ENCODE peak calls at places on chromosomes 2 and 18, in seven cellular contexts. C is uterus; W is epithelial cell of esophagus; R is HT1080; K is stimulated activated CD8-positive, alpha-beta memory T cell treated with anti-CD3 and anti-CD28 coated beads, Interleukin-7, amount 100 ng/mL, for 24 hours; L is MV-4-11; J is NCI-H2081. U is an unnamed sample.

GRCh38 chr2:151491496-151491895 is 81.8 kb downstream of the RIF1 start:
- DNase-seq in W (no peak), L (no peak), R (no peak), J (no peak), C (no peak), K (no peak), U (no peak)

GRCh38 chr2:172889767-172890430 is 154.3 kb downstream of the RAPGEF4 start:
- DNase-seq in L (no peak), R (no peak), K (no peak), C (no peak), J (no peak), W (no peak), U (no peak)

GRCh38 chr18:73881396-73881795 is 266.2 kb downstream of the FBXO15 start:
- DNase-seq in R (no peak), K (no peak), W (no peak), C (no peak), L (no peak), J (no peak), U (no peak)

GRCh38 chr18:58128286-58129018 is 84.4 kb downstream of the NEDD4L start:
- DNase-seq in C (no peak), K (no peak), W (no peak), L (no peak), R (no peak), J (no peak), U (no peak)

GRCh38 chr18:11747731-11748130 is 58.7 kb downstream of the GNAL start:
- DNase-seq in W (no peak), C (no peak), K (no peak), J (no peak), L (no peak), R (no peak), U (no peak)

GRCh38 chr2:43458002-43458628 is 137.7 kb downstream of the THADA start:
- DNase-seq in K (no peak), R (peak), L (no peak), W (peak), J (no peak), C (no peak), U (no peak)

GRCh38 chr2:74951211-74951754 is 7.2 kb upstream of the POLE4 start:
- DNase-seq in R (no peak), K (no peak), W (no peak), J (no peak), L (no peak), C (no peak), U (no peak)

GRCh38 chr2:127531133-127531709 is 4.3 kb upstream of the MYO7B start:
- DNase-seq in R (peak), L (no peak), J (no peak), W (peak), C (no peak), K (no peak), U (no peak)

GRCh38 chr18:49231541-49231940 is 228.9 kb downstream of the DYM start:
- DNase-seq in J (no peak), C (no peak), R (no peak), K (no peak), W (no peak), L (no peak), U (no peak)

GRCh38 chr2:85861180-85861579 is 27.6 kb downstream of the ST3GAL5 start:
- DNase-seq in K (no peak), C (no peak), W (no peak), L (peak), J (no peak), R (no peak), U (no peak)

GRCh38 chr2:122183890-122184289 is 428.4 kb downstream of the TSN start:
- DNase-seq in L (no peak), W (no peak), R (no peak), K (no peak), J (no peak), C (no peak), U (no peak)

GRCh38 chr18:61713502-61713901 is 179.3 kb downstream of the RNF152 start:
- DNase-seq in L (no peak), C (no peak), J (no peak), R (no peak), W (no peak), K (no peak), U (no peak)

GRCh38 chr2:190841707-190842505 is 38.7 kb upstream of the GLS start:
- DNase-seq in W (peak), R (no peak), L (no peak), K (no peak), J (no peak), C (no peak), U (no peak)

GRCh38 chr2:39510087-39510486 is 73.0 kb upstream of the MAP4K3 start:
- DNase-seq in J (no peak), K (no peak), C (no peak), L (no peak), W (no peak), R (no peak), U (no peak)

GRCh38 chr2:170929686-170930050 is 615 bp downstream of the GORASP2 start:
- DNase-seq in L (no peak), K (peak), R (peak), C (peak), J (peak), W (peak), U (no peak)

GRCh38 chr2:75605770-75606535 is 40.6 kb upstream of the MRPL19 start:
- DNase-seq in C (no peak), W (peak), J (no peak), K (no peak), L (no peak), R (peak), U (no peak)

GRCh38 chr18:50666536-50666935 is 106.6 kb downstream of the MAPK4 start:
- DNase-seq in J (no peak), W (no peak), R (no peak), L (no peak), K (no peak), C (no peak), U (no peak)

GRCh38 chr2:164620873-164621760 is at the start of gene GRB14:
- DNase-seq in J (peak), R (peak), L (no peak), C (no peak), K (no peak), W (peak), U (no peak)

GRCh38 chr18:59001166-59001565 is 136.5 kb downstream of the ZNF532 start:
- DNase-seq in W (no peak), J (no peak), R (no peak), L (no peak), K (no peak), C (no peak), U (no peak)

GRCh38 chr2:229714736-229715541 is 584 bp upstream of the DNER start:
- DNase-seq in W (peak), C (no peak), K (no peak), R (peak), J (peak), L (peak), U (peak)

GRCh38 chr2:10914272-10914693 is 2.5 kb downstream of the KCNF1 start:
- DNase-seq in L (peak), W (no peak), C (no peak), J (no peak), R (no peak), K (no peak), U (no peak)

GRCh38 chr2:218375212-218375611 is 6.9 kb upstream of the SLC11A1 start:
- DNase-seq in L (no peak), W (peak), C (no peak), K (no peak), R (no peak), J (no peak), U (no peak)

GRCh38 chr18:23272498-23273232 is 137.4 kb downstream of the CABLES1 start:
- DNase-seq in W (no peak), R (no peak), L (no peak), K (no peak), C (no peak), J (no peak), U (no peak)

GRCh38 chr2:120305296-120305695 is 40.6 kb upstream of the INHBB start:
- DNase-seq in J (no peak), L (no peak), R (no peak), K (no peak), C (peak), W (no peak), U (no peak)

U was measured in activated B cell treated with CpG ODN at 0.5 μM for 24 hours.